ENCODE peak calls at places on chromosome 9, in five cellular contexts. E, D, G, W and I are unnamed samples.

GRCh38 chr9:69806642-69807041 is 14.0 kb upstream of the CFAP95 start:
- DNase-seq in W (no peak), E (no peak), G (no peak), D (no peak), I (no peak)

GRCh38 chr9:34459941-34460340 is 1.3 kb downstream of the DNAI1 start:
- DNase-seq in G (no peak), W (no peak), E (peak; percentile 39), D (no peak), I (no peak)

GRCh38 chr9:77648458-77649108 is 461 bp upstream of the GNA14 start:
- DNase-seq in E (peak; percentile 21), G (no peak), W (no peak), D (no peak), I (no peak)

GRCh38 chr9:106039151-106039935 is 345.0 kb downstream of the TMEM38B start:
- DNase-seq in E (no peak), W (no peak), G (no peak), D (no peak), I (no peak)

GRCh38 chr9:115004535-115004934 is 74.1 kb upstream of the TNFSF8 start:
- DNase-seq in D (no peak), G (no peak), E (peak; percentile 61), W (no peak), I (no peak)

GRCh38 chr9:88161144-88161543 is 22.9 kb upstream of the SPATA31C2 start:
- DNase-seq in E (no peak), D (no peak), W (no peak), G (no peak), I (no peak)

GRCh38 chr9:134522502-134522848 is 119.1 kb upstream of the COL5A1 start:
- DNase-seq in E (no peak), D (no peak), G (no peak), W (no peak), I (no peak)

GRCh38 chr9:124660341-124660801 is 110.7 kb downstream of the NR6A1 start:
- DNase-seq in E (peak; percentile 72), G (no peak), W (no peak), D (no peak), I (peak; percentile 91)

GRCh38 chr9:96129698-96130097 is 172.3 kb downstream of the HSD17B3 start:
- DNase-seq in G (no peak), W (no peak), D (no peak), E (no peak), I (no peak)

GRCh38 chr9:27519466-27520465 is 4.3 kb upstream of the IFNK start:
- DNase-seq in D (no peak), G (no peak), E (peak; percentile 37), W (no peak), I (no peak)

GRCh38 chr9:135809166-135809565 is 98.2 kb downstream of the CAMSAP1 start:
- DNase-seq in E (peak; percentile 73), G (peak; percentile 5), D (no peak), W (no peak), I (no peak)

GRCh38 chr9:136602193-136602885 is 56.5 kb upstream of the NOTCH1 start:
- DNase-seq in D (no peak), E (no peak), W (no peak), G (no peak), I (no peak)

GRCh38 chr9:75039006-75039405 is 10.9 kb upstream of the CARNMT1 start:
- DNase-seq in W (no peak), G (peak; percentile 88), D (no peak), E (peak; percentile 89), I (no peak)

GRCh38 chr9:94996638-94997037 is 270.1 kb downstream of the AOPEP start:
- DNase-seq in E (no peak), D (no peak), W (no peak), G (no peak), I (no peak)

GRCh38 chr9:38208206-38208901 is 139.3 kb upstream of the SHB start:
- DNase-seq in D (no peak), E (no peak), W (no peak), G (no peak), I (peak; percentile 61)

GRCh38 chr9:82421498-82421897 is 432.9 kb downstream of the SPATA31D1 start:
- DNase-seq in E (no peak), W (no peak), G (no peak), D (no peak), I (no peak)

GRCh38 chr9:127931092-127931881 is 710 bp upstream of the PIP5KL1 start:
- DNase-seq in W (peak; percentile 77), D (no peak), G (no peak), E (peak; percentile 90), I (peak; percentile 68)

GRCh38 chr9:105150991-105151685 is 93.3 kb upstream of the SLC44A1 start:
- DNase-seq in W (no peak), D (no peak), E (peak; percentile 68), G (no peak), I (no peak)

GRCh38 chr9:136572003-136572595 is 26.3 kb upstream of the NOTCH1 start:
- DNase-seq in G (no peak), E (no peak), W (peak; percentile 55), D (no peak), I (peak; percentile 39)

GRCh38 chr9:3962467-3962866 is 337.4 kb downstream of the GLIS3 start:
- DNase-seq in E (peak; percentile 61), W (peak; percentile 48), G (no peak), D (no peak), I (peak; percentile 63)

GRCh38 chr9:69645488-69645887 is 26.7 kb downstream of the APBA1 start:
- DNase-seq in D (peak; percentile 57), W (no peak), E (no peak), G (no peak), I (no peak)

GRCh38 chr9:88196456-88196855 is 58.2 kb upstream of the SPATA31C2 start:
- DNase-seq in G (no peak), D (no peak), E (no peak), W (no peak), I (no peak)

GRCh38 chr9:83649080-83649479 is 26.1 kb downstream of the IDNK start:
- DNase-seq in D (peak; percentile 24), W (peak; percentile 64), G (no peak), E (peak; percentile 65), I (no peak)

GRCh38 chr9:134707031-134707680 is 65.6 kb downstream of the COL5A1 start:
- DNase-seq in E (peak; percentile 64), W (no peak), D (no peak), G (peak; percentile 21), I (peak; percentile 62)

GRCh38 chr9:114880276-114880891 is 50.0 kb downstream of the TNFSF8 start:
- DNase-seq in D (no peak), E (peak; percentile 17), G (no peak), W (no peak), I (no peak)

GRCh38 chr9:109381011-109381729 is 60.3 kb upstream of the EPB41L4B start:
- DNase-seq in G (no peak), W (no peak), D (no peak), E (peak; percentile 73), I (no peak)

GRCh38 chr9:132161743-132162187 is at the start of gene NTNG2:
- DNase-seq in E (no peak), W (no peak), D (no peak), G (no peak), I (no peak)

GRCh38 chr9:132162764-132163456 is 1.1 kb downstream of the NTNG2 start:
- DNase-seq in G (no peak), W (no peak), E (no peak), D (no peak), I (no peak)

GRCh38 chr9:132163457-132163875 is 1.6 kb downstream of the NTNG2 start:
- DNase-seq in W (no peak), G (no peak), D (no peak), E (peak; percentile 68), I (no peak)

GRCh38 chr9:132164604-132165362 is 2.9 kb downstream of the NTNG2 start:
- DNase-seq in E (peak; percentile 69), D (peak; percentile 36), G (no peak), W (no peak), I (no peak)

GRCh38 chr9:132163876-132164603 is 2.2 kb downstream of the NTNG2 start:
- DNase-seq in D (no peak), G (no peak), W (no peak), E (no peak), I (no peak)
- H3K4me3 ChIP-seq in D (no peak overlapping the region), G (no peak overlapping the region), W (peak overlapping the region; percentile 95), E (no peak overlapping the region), I (no peak overlapping the region)

DNA sequence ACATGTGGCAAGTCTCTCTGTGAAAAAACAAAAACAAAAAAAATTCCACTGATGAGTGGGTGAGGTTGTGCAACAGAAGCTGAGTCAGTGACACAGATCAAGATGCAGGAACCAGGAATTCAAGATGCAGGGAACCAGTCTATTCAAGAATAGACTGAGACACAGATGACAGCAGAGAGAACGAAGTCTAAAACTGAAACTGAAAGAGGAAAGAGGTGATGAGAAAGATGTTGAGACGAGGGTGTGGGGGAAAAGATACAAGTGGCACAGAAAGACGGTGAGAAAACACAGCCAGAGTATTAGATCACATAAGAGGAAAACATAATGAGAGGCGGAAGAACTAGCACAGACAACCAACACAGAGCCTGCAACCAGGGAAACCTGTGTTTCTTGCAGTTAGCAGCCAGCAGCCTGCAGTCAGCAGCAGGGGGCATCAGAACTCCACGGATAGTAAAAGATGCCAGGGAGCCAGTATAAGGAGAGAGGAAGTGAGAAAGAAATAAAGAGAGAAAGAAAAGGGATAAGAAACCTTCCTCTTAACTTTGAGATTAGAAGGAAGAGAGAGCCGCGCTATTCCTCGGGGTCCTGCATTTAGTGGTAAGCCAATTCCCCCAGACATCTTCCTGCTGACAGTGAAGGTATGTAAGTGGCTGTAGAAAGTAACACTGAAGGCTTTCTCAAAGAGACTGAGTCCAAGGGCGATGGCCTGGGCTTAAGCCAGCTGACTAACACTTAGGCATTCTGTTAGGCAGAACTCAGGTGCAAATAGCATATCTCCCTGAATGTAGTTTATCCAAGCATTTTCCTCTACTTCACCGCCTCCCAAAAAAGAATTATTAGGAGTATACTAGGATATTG is 79.0 kb downstream of the TLR4 start:
- DNase-seq in D (peak; percentile 70), G (peak; percentile 56), E (peak; percentile 89), W (peak; percentile 25), I (peak; percentile 38)
- H3K4me3 ChIP-seq in D (no peak overlapping the region), G (peak overlapping the region; percentile 31), E (peak overlapping the region; percentile 78), W (peak overlapping the region; percentile 38), I (peak overlapping the region; percentile 29)

GRCh38 chr9:120710110-120710981 is 3.9 kb downstream of the MEGF9 start:
- DNase-seq in E (peak; percentile 66), D (no peak), G (no peak), W (peak; percentile 76), I (no peak)

GRCh38 chr9:120711354-120711753 is 2.9 kb downstream of the MEGF9 start:
- DNase-seq in W (peak; percentile 60), E (peak; percentile 38), G (no peak), D (no peak), I (no peak)

GRCh38 chr9:120712539-120713031 is 1.7 kb downstream of the MEGF9 start:
- DNase-seq in W (no peak), G (no peak), E (no peak), D (no peak), I (no peak)

GRCh38 chr9:120713257-120714087 is 798 bp downstream of the MEGF9 start:
- DNase-seq in G (no peak), E (peak; percentile 45), D (no peak), W (peak; percentile 28), I (no peak)

GRCh38 chr9:120711841-120712538 is 2.3 kb downstream of the MEGF9 start:
- DNase-seq in G (no peak), E (no peak), D (no peak), W (no peak), I (no peak)
- H3K4me3 ChIP-seq in G (no peak overlapping the region), E (peak overlapping the region; percentile 81), D (no peak overlapping the region), W (peak overlapping the region; percentile 86), I (peak overlapping the region; percentile 95)

DNA sequence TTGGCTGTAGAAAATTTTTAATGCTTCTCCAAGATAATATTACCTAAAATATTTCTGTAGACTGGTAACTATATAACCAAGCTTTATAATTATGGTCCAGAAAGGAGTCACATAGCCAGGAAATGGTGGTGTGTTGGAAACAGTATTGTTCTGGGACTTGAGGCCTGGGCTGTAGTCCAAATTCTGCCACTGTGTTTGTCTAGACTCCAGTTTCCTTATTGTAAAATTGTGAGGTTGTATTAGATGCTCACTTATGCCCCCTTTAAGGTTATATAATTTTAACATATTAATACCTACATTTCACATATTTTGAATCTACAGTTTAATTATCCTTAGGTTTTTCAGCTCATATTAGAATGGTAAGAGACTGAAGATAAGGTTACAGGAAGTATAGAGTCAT is 42.4 kb downstream of the STX17 start:
- DNase-seq in W (no peak), G (no peak), D (no peak), E (no peak), I (no peak)
- H3K4me3 ChIP-seq in W (no peak overlapping the region), G (no peak overlapping the region), D (no peak overlapping the region), E (no peak overlapping the region), I (no peak overlapping the region)